ENCODE peak calls at places on chromosomes 4 and X, in four cellular contexts. L is heart left ventricle, X is left lung, T is brain microvascular endothelial cell. G is an unnamed sample.

GRCh38 chr4:38800956-38801450 is 3.6 kb downstream of the TLR1 start:
- DNase-seq in L (no peak), X (no peak), T (no peak), G (no peak)

GRCh38 chr4:49044270-49044669 is 58.2 kb downstream of the CWH43 start:
- DNase-seq in L (no peak), X (no peak), T (no peak), G (no peak)

GRCh38 chr4:109574931-109575804 is 15.1 kb downstream of the MCUB start:
- DNase-seq in L (no peak), X (no peak), T (no peak), G (no peak)

GRCh38 chrX:11461181-11462001 is 168.2 kb downstream of the AMELX start:
- DNase-seq in L (no peak), X (no peak), T (peak; percentile 62), G (no peak)

GRCh38 chr4:88964450-88964849 is 92.5 kb downstream of the FAM13A start:
- DNase-seq in L (no peak), X (no peak), T (no peak), G (no peak)

GRCh38 chr4:59570850-59571476 is 1629.2 kb upstream of the ADGRL3 start:
- DNase-seq in L (no peak), X (no peak), T (no peak), G (no peak)

GRCh38 chr4:159051245-159052071 is 51.4 kb upstream of the RAPGEF2 start:
- DNase-seq in L (no peak), X (no peak), T (no peak), G (no peak)

GRCh38 chr4:147289181-147289580 is 191.7 kb upstream of the EDNRA start:
- DNase-seq in L (no peak), X (no peak), T (no peak), G (no peak)

GRCh38 chr4:142475663-142476062 is 370.4 kb downstream of the INPP4B start:
- DNase-seq in L (no peak), X (no peak), T (no peak), G (no peak)

GRCh38 chr4:56871357-56871993 is 36.2 kb upstream of the REST start:
- DNase-seq in L (no peak), X (no peak), T (no peak), G (no peak)

GRCh38 chrX:19121898-19122640 is at the start of gene ADGRG2:
- DNase-seq in L (peak; percentile 7), X (peak; percentile 79), T (no peak), G (no peak)

GRCh38 chr4:23097251-23097650 is 404.5 kb downstream of the GBA3 start:
- DNase-seq in L (no peak), X (no peak), T (peak; percentile 66), G (no peak)

GRCh38 chrX:11591712-11592351 is 73.9 kb downstream of the ARHGAP6 start:
- DNase-seq in L (no peak), X (no peak), T (no peak), G (no peak)

GRCh38 chr4:185933078-185933581 is 121.1 kb upstream of the SORBS2 start:
- DNase-seq in L (peak; percentile 39), X (no peak), T (peak; percentile 98), G (no peak)

GRCh38 chr4:157444014-157444413 is 223.5 kb downstream of the GRIA2 start:
- DNase-seq in L (no peak), X (peak; percentile 27), T (no peak), G (no peak)

GRCh38 chrX:30626402-30626801 is 26.8 kb upstream of the GK start:
- DNase-seq in L (no peak), X (no peak), T (no peak), G (no peak)

GRCh38 chrX:31629195-31629594 is 557.4 kb upstream of the FTHL17 start:
- DNase-seq in L (no peak), X (no peak), T (no peak), G (no peak)

GRCh38 chr4:152516156-152516555 is 19.7 kb downstream of the FBXW7 start:
- DNase-seq in L (no peak), X (peak; percentile 26), T (no peak), G (no peak)

GRCh38 chr4:19523964-19524363 is 727.7 kb upstream of the SLIT2 start:
- DNase-seq in L (no peak), X (no peak), T (no peak), G (no peak)

GRCh38 chr4:183444953-183445543 is 612 bp downstream of the CDKN2AIP start:
- DNase-seq in L (peak; percentile 52), X (peak; percentile 92), T (no peak), G (no peak)

GRCh38 chr4:87260477-87260876 is 40.1 kb upstream of the KLHL8 start:
- DNase-seq in L (no peak), X (no peak), T (peak; percentile 4), G (no peak)

GRCh38 chr4:167290684-167291083 is 56.4 kb upstream of the SPOCK3 start:
- DNase-seq in L (no peak), X (no peak), T (no peak), G (no peak)

GRCh38 chrX:40644821-40645358 is 2.5 kb downstream of the CXorf38 start:
- DNase-seq in L (peak; percentile 62), X (no peak), T (peak; percentile 68), G (peak; percentile 79)

GRCh38 chr4:149164282-149164681 is 651.4 kb downstream of the IQCM start:
- DNase-seq in L (no peak), X (no peak), T (peak; percentile 83), G (no peak)

GRCh38 chr4:3311095-3311372 is 18.2 kb downstream of the RGS12 start:
- DNase-seq in L (no peak), X (peak; percentile 47), T (no peak), G (no peak)

GRCh38 chr4:19399001-19399400 is 852.7 kb upstream of the SLIT2 start:
- DNase-seq in L (no peak), X (no peak), T (no peak), G (no peak)

GRCh38 chr4:102422843-102423242 is 77.6 kb upstream of the SLC39A8 start:
- DNase-seq in L (no peak), X (no peak), T (no peak), G (no peak)

GRCh38 chrX:17563076-17563475 is 174.2 kb upstream of the SCML1 start:
- DNase-seq in L (no peak), X (no peak), T (no peak), G (no peak)

GRCh38 chrX:80648023-80648422 is 161.7 kb downstream of the BRWD3 start:
- DNase-seq in L (no peak), X (no peak), T (no peak), G (no peak)

GRCh38 chrX:50483283-50483682 is 12.7 kb upstream of the DGKK start:
- DNase-seq in L (no peak), X (no peak), T (no peak), G (no peak)

GRCh38 chr4:82744284-82744963 is 54.2 kb downstream of the SCD5 start:
- DNase-seq in L (no peak), X (no peak), T (no peak), G (no peak)

GRCh38 chr4:109294006-109294405 is 8.5 kb downstream of the COL25A1 start:
- DNase-seq in L (no peak), X (no peak), T (no peak), G (no peak)

GRCh38 chr4:159937595-159937994 is 834.7 kb downstream of the RAPGEF2 start:
- DNase-seq in L (no peak), X (no peak), T (no peak), G (no peak)

GRCh38 chr4:128516568-128516967 is 229.0 kb upstream of the PGRMC2 start:
- DNase-seq in L (no peak), X (no peak), T (no peak), G (no peak)
- H3K27ac ChIP-seq in L (peak overlapping the region; percentile 39), X (no peak overlapping the region), T (no peak overlapping the region), G (no peak overlapping the region)

DNA sequence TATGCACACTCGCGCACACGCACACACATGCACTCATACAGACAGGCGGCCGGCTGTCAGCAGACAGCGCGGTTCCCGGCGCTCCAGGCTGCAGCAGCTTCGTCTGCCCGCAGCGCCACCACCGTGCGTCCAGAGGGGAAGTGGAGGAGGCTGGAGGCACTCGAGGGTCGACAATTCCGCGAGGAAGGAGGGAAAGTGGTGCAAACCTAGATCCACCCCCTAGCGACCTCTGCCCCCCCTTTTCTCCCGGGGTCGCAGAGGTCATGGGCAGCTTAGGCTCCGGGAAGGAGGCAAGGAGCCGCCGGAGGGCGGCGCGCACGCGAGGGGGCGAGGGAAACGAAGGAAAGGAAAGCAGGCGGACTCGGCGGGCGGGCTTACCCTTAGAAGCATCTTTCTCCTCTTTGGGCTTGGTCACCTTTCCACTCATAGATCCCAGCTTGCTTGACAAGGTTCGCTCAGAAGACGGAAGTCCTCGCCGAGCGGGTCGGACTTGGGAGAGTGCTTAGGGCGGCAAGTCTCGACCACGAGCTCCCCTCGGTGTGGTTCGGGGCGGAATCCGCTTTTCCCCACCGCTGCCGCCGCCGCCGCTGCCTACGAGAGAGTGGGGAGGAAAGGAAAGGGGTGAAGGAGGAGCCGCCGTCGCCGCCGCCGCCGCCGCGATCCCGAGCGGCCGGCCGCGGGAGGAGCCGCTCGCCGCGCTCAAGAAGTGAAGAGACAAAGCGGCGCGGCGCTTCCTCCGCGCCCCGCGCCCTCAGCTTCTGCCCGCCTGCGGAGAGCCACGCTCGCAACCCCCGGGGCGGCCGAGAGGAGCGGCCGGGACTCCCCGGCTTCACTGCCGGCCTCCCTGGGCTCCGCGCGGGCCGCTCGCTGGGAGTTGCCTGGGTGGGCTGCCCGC is 326.6 kb upstream of the F9 start:
- DNase-seq in L (no peak), X (peak; percentile 84), T (no peak), G (no peak)
- TF ChIP-seq CTCF in L (no peak), X (no peak), T (peak; percentile 25), G (no peak)

GRCh38 chr4:139816856-139817255 is 151.2 kb downstream of the MGST2 start:
- DNase-seq in L (no peak), X (no peak), T (no peak), G (no peak)
- H3K4me3 ChIP-seq in L (no peak overlapping the region), X (no peak overlapping the region), T (no peak overlapping the region), G (no peak overlapping the region)

GRCh38 chr4:880684-881405 is 51.3 kb downstream of the GAK start:
- DNase-seq in L (no peak), X (no peak), T (no peak), G (no peak)
- H3K27ac ChIP-seq in L (no peak overlapping the region), X (no peak overlapping the region), T (no peak overlapping the region), G (no peak overlapping the region)

GRCh38 chr4:72486991-72487390 is 82.0 kb downstream of the ADAMTS3 start:
- DNase-seq in L (no peak), X (no peak), T (no peak), G (no peak)
- TF ChIP-seq CTCF in L (no peak), X (no peak), T (no peak), G (no peak)

GRCh38 chr4:84051728-84052127 is 447.4 kb downstream of the NKX6-1 start:
- DNase-seq in L (no peak), X (no peak), T (no peak), G (no peak)

GRCh38 chr4:84050014-84050413 is 449.1 kb downstream of the NKX6-1 start:
- DNase-seq in L (no peak), X (no peak), T (no peak), G (no peak)
- H3K4me3 ChIP-seq in L (no peak overlapping the region), X (no peak overlapping the region), T (no peak overlapping the region), G (no peak overlapping the region)